ENCODE peak calls at places on chromosomes 1 and 21, in six cellular contexts. Q is NCI-H69, Y is sciatic nerve, T is A172, P is GM13976, Z is A549. J is an unnamed sample.

GRCh38 chr1:98110674-98111073 is 189.8 kb upstream of the DPYD start:
- DNase-seq in Q (peak; percentile 18), Y (no peak), T (peak; percentile 94), P (no peak), Z (no peak), J (no peak)

GRCh38 chr1:17874665-17875064 is 119.5 kb downstream of the ACTL8 start:
- DNase-seq in Q (no peak), Y (no peak), T (peak; percentile 47), P (no peak), Z (no peak), J (no peak)

GRCh38 chr1:36128126-36128904 is 3.3 kb upstream of the COL8A2 start:
- DNase-seq in Q (no peak), Y (no peak), T (peak; percentile 68), P (no peak), Z (no peak), J (no peak)

GRCh38 chr1:54547601-54548388 is at the start of gene ACOT11:
- DNase-seq in Q (peak; percentile 94), Y (peak; percentile 85), T (peak; percentile 57), P (peak; percentile 34), Z (peak; percentile 36), J (no peak)

GRCh38 chr1:67213164-67213563 is 46.9 kb downstream of the IL23R start:
- DNase-seq in Q (peak; percentile 33), Y (no peak), T (peak; percentile 12), P (no peak), Z (peak; percentile 7), J (no peak)

GRCh38 chr1:3807769-3808168 is 11.5 kb upstream of the LRRC47 start:
- DNase-seq in Q (no peak), Y (no peak), T (no peak), P (no peak), Z (no peak), J (no peak)

GRCh38 chr1:7703321-7704213 is 67.5 kb upstream of the VAMP3 start:
- DNase-seq in Q (peak; percentile 72), Y (no peak), T (no peak), P (no peak), Z (no peak), J (no peak)

GRCh38 chr21:25956993-25957714 is 213.4 kb downstream of the APP start:
- DNase-seq in Q (no peak), Y (no peak), T (no peak), P (no peak), Z (no peak), J (no peak)

GRCh38 chr1:156813750-156814570 is 2.7 kb downstream of the SH2D2A start:
- DNase-seq in Q (peak; percentile 89), Y (peak; percentile 80), T (no peak), P (peak; percentile 87), Z (peak; percentile 73), J (peak; percentile 78)

GRCh38 chr1:20663365-20663764 is 2.2 kb upstream of the DDOST start:
- DNase-seq in Q (peak; percentile 1), Y (no peak), T (no peak), P (no peak), Z (no peak), J (no peak)

GRCh38 chr21:41598561-41599511 is 90.9 kb upstream of the TMPRSS2 start:
- DNase-seq in Q (no peak), Y (peak; percentile 33), T (no peak), P (no peak), Z (no peak), J (no peak)

GRCh38 chr1:48415050-48415449 is 57.0 kb downstream of the SPATA6 start:
- DNase-seq in Q (no peak), Y (no peak), T (no peak), P (no peak), Z (no peak), J (no peak)

GRCh38 chr1:56527548-56528302 is 51.6 kb downstream of the PLPP3 start:
- DNase-seq in Q (peak; percentile 88), Y (no peak), T (no peak), P (no peak), Z (no peak), J (no peak)

GRCh38 chr1:244918422-244919319 is 54.3 kb upstream of the HNRNPU start:
- DNase-seq in Q (peak; percentile 78), Y (no peak), T (peak; percentile 19), P (peak; percentile 71), Z (peak; percentile 49), J (peak; percentile 89)

GRCh38 chr1:170864238-170864637 is 71.1 kb upstream of the MROH9 start:
- DNase-seq in Q (no peak), Y (peak; percentile 72), T (no peak), P (no peak), Z (no peak), J (no peak)

GRCh38 chr1:48749068-48749467 is 27.6 kb downstream of the BEND5 start:
- DNase-seq in Q (no peak), Y (no peak), T (no peak), P (no peak), Z (no peak), J (no peak)

GRCh38 chr1:21594935-21595897 is 73.9 kb downstream of the RAP1GAP start:
- DNase-seq in Q (peak; percentile 66), Y (peak; percentile 80), T (peak; percentile 31), P (peak; percentile 73), Z (peak; percentile 70), J (no peak)

GRCh38 chr21:46111193-46111571 is 13.3 kb downstream of the COL6A2 start:
- DNase-seq in Q (no peak), Y (peak; percentile 51), T (no peak), P (no peak), Z (no peak), J (no peak)

GRCh38 chr1:8266436-8267165 is 51.3 kb upstream of the SLC45A1 start:
- DNase-seq in Q (no peak), Y (no peak), T (no peak), P (no peak), Z (no peak), J (no peak)